ENCODE peak calls at places on chromosome 18, in four cellular contexts. F is lower leg skin, J is heart left ventricle, N is right lobe of liver. G is an unnamed sample.

GRCh38 chr18:22694954-22695353 is 238.2 kb upstream of the RBBP8 start:
- DNase-seq in F (no peak), N (no peak), J (peak; percentile 70), G (peak; percentile 52)

GRCh38 chr18:25190468-25190867 is 161.5 kb downstream of the ZNF521 start:
- DNase-seq in J (no peak), F (no peak), N (no peak), G (no peak)

GRCh38 chr18:32902566-32903330 is 129.9 kb upstream of the KLHL14 start:
- DNase-seq in N (no peak), F (no peak), J (no peak), G (no peak)

GRCh38 chr18:26460449-26461091 is 87.8 kb downstream of the KCTD1 start:
- DNase-seq in F (no peak), J (peak; percentile 58), N (no peak), G (no peak)

GRCh38 chr18:26771524-26771923 is 94.0 kb downstream of the AQP4 start:
- DNase-seq in N (no peak), F (no peak), J (no peak), G (no peak)

GRCh38 chr18:40293311-40293710 is 1661.7 kb upstream of the PIK3C3 start:
- DNase-seq in J (no peak), N (no peak), F (no peak), G (no peak)

GRCh38 chr18:45416168-45416567 is 199.1 kb upstream of the SLC14A2 start:
- DNase-seq in N (no peak), F (no peak), J (no peak), G (no peak)

GRCh38 chr18:35782926-35783325 is 189.6 kb upstream of the RMP24 start:
- DNase-seq in J (no peak), N (no peak), F (no peak), G (no peak)

GRCh38 chr18:11937874-11938478 is 29.9 kb upstream of the MPPE1 start:
- DNase-seq in F (peak; percentile 87), N (peak; percentile 73), J (peak; percentile 57), G (peak; percentile 76)

GRCh38 chr18:13760047-13760446 is 33.6 kb downstream of the RNMT start:
- DNase-seq in J (no peak), N (no peak), F (no peak), G (no peak)

GRCh38 chr18:13246591-13246990 is 28.0 kb downstream of the LDLRAD4 start:
- DNase-seq in F (no peak), J (no peak), N (no peak), G (no peak)

GRCh38 chr18:33906046-33906445 is 318.7 kb downstream of the NOL4 start:
- DNase-seq in F (no peak), N (no peak), J (no peak), G (no peak)

GRCh38 chr18:75127143-75128021 is 81.6 kb downstream of the PTGR3 start:
- DNase-seq in N (no peak), J (no peak), F (peak; percentile 9), G (no peak)

GRCh38 chr18:75582406-75582821 is 154.9 kb upstream of the SMIM21 start:
- DNase-seq in F (no peak), J (no peak), N (no peak), G (no peak)

GRCh38 chr18:8669571-8669970 is 35.8 kb upstream of the MTCL1 start:
- DNase-seq in N (no peak), F (no peak), J (no peak), G (no peak)

GRCh38 chr18:22559414-22560282 is 141.9 kb upstream of the CTAGE1 start:
- DNase-seq in N (peak; percentile 77), J (peak; percentile 85), F (no peak), G (no peak)

GRCh38 chr18:37188016-37188791 is 359.3 kb downstream of the KIAA1328 start:
- DNase-seq in N (no peak), F (no peak), J (no peak), G (no peak)

GRCh38 chr18:33854086-33854826 is 276.2 kb downstream of the ASXL3 start:
- DNase-seq in J (no peak), F (no peak), N (no peak), G (no peak)

GRCh38 chr18:69400253-69400975 is at the start of gene DOK6:
- DNase-seq in F (no peak), J (peak; percentile 74), N (peak; percentile 63), G (no peak)

GRCh38 chr18:23578067-23578705 is 8.1 kb downstream of the NPC1 start:
- DNase-seq in J (no peak), N (no peak), F (no peak), G (no peak)

GRCh38 chr18:46459789-46460455 is 197.1 kb downstream of the LOXHD1 start:
- DNase-seq in J (no peak), F (no peak), N (no peak), G (no peak)

GRCh38 chr18:67243799-67244587 is 272.5 kb downstream of the DSEL start:
- DNase-seq in N (no peak), F (no peak), J (no peak), G (no peak)

GRCh38 chr18:44876024-44876423 is 195.3 kb downstream of the SETBP1 start:
- DNase-seq in F (no peak), N (no peak), J (no peak), G (no peak)

GRCh38 chr18:44725300-44726096 is 44.8 kb downstream of the SETBP1 start:
- DNase-seq in N (peak; percentile 76), F (peak; percentile 50), J (peak; percentile 61), G (no peak)

GRCh38 chr18:73683618-73684238 is 463.9 kb downstream of the FBXO15 start:
- DNase-seq in F (no peak), J (no peak), N (no peak), G (no peak)

GRCh38 chr18:55326134-55326533 is 261.9 kb downstream of the TCF4 start:
- DNase-seq in F (no peak), N (no peak), J (no peak), G (no peak)

GRCh38 chr18:35397976-35398375 is 20.8 kb upstream of the ZNF396 start:
- DNase-seq in J (no peak), F (no peak), N (no peak), G (no peak)

GRCh38 chr18:68699043-68699442 is 15.9 kb downstream of the TMX3 start:
- DNase-seq in F (no peak), N (no peak), J (no peak), G (no peak)

GRCh38 chr18:67425724-67426123 is 90.8 kb downstream of the DSEL start:
- DNase-seq in N (no peak), F (no peak), J (no peak), G (no peak)

DNA sequence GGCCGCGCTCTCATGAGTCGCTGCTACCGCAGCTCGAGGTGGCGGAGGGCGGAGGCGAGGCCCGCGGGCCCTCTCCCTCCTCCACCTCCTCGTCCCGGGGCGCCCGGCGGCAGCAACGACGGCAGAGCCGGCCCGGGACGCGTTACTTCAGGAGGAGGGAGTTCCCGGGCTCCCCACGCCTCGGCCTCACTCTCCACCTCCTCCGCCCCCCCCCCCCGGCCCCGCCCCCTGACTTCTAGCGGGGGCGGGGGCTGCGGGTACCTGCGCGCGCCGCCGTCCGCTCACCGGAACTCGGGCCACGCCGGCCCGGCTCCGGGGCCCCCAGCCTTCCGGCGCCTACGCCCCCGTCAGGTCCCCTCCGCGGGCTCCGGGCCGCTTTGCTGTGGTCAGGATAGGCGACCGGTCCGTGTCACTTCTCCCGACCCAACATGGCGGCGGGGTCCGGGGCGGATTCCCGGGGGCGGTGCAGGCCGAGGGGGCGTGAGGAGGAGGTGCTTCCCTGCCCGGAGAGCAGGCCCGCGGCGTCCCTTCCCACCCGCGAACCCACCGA is at the start of gene YES1:
- DNase-seq in F (peak; percentile 56), N (peak; percentile 87), J (peak; percentile 90), G (peak; percentile 85)
- TF ChIP-seq POLR2A in F (no peak), N (peak; percentile 86), J (no peak), G (peak; percentile 63)

GRCh38 chr18:48977914-48978313 is 27.1 kb upstream of the SMAD7 start:
- DNase-seq in F (no peak), J (no peak), N (no peak), G (no peak)

GRCh38 chr18:48974304-48975220 is 23.8 kb upstream of the SMAD7 start:
- DNase-seq in J (no peak), F (no peak), N (no peak), G (no peak)

GRCh38 chr18:48975221-48975816 is 24.6 kb upstream of the SMAD7 start:
- DNase-seq in J (no peak), N (peak; percentile 41), F (no peak), G (no peak)

GRCh38 chr18:48973731-48974130 is 23.0 kb upstream of the SMAD7 start:
- DNase-seq in J (no peak), N (no peak), F (no peak), G (peak; percentile 73)

DNA sequence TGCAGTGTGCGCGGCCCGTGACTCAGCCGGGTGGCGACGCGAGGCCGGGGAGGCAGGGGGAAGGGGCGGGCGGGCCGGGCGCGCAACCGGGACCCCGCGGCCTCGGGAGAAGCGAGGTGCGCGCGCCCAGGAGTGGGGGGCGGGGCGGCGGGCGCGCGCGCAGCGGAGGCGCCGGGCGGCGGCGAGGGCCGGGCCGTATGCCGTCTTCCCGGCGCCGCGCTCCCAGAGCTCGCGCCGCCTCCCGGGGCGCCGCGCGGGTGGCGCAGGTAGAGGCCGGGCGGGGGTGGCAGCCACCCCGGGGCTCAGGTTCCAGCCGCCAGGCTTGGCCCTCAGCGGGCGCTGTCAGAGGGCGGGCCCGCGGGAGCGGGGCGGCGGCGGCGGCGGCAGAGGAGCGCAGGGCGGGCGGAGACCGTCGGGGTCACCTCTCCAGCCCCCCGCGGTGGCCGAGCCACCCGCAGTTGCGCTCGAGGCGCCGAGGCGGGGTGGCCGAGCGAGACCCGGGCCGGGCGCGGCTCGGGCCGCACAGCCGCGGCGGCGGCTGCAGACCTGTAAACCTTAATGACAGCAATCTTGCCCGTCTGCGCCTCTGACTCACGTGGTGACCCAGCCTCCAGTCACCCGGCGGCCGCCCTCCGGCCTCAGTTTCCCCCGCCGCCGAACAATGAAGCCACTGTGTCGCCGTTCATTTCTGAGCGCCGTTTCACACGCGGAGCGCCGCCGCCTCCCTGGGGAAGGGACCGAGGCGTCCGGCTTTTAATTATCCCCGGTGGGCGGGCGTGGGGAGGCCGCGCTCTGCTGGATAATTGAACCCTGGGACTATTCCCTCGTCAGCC is 25.3 kb upstream of the SMAD7 start:
- DNase-seq in N (peak; percentile 64), F (no peak), J (peak; percentile 67), G (peak; percentile 40)
- TF ChIP-seq POLR2A in N (peak; percentile 55), F (no peak), J (no peak), G (peak; percentile 54)

DNA sequence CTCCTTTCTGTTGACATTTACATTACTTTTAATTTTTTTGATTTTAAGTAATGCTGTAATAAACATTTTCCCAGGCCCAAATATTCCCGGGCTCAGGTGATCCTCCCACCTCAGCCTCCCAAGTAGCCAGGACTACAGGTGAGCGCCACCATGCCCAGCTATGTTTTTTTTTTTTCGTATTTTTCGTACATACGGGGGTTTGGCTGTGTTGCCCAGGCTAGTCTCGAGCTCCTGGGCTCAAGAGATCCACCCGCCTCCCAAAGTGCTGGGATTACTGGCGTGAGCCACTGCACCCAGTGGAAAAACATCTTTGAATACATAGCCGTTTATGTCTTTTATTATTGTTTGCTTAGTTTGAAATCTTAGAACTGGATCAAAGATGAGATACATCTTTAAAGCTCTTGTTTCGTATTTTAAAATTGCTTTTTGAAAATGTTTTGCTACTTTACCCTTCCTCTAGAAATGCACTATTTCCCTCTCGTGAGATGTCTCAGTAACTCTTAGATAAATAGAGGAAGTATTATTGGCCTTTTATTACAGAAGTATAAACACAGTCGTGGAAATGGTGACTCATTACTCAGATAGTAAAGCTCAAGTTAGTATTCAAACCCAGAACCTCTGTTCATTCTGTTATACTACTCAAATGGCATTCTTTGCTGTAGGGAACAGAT is 2.4 kb downstream of the SMCHD1 start:
- DNase-seq in F (no peak), J (no peak), N (no peak), G (no peak)
- TF ChIP-seq POLR2A in F (no peak), J (no peak), N (no peak), G (peak; percentile 54)

DNA sequence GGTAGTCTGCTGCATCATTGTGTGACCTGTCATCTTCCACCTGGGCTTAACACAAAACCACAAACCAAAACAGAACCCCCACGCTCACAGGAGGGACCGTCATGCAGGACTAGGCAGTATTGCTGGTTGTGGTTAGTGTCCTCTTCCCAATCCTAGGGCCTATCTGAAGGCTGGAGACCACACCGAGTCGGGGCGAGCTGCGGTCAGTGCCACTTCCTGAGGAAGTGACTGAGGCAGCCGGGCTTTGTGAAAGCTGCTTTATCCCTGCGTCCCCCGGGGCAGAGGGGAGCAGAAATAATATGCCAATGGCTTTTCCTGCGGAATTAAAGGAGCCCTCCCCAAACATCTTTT is 22.9 kb downstream of the ZNF532 start:
- DNase-seq in J (peak; percentile 79), N (peak; percentile 57), F (peak; percentile 50), G (peak; percentile 73)
- TF ChIP-seq POLR2A in J (no peak), N (no peak), F (no peak), G (no peak)